ENCODE peak calls at places on chromosomes 6 and 20, in six cellular contexts. A is GM12865, E is fibroblast of the conjunctiva, Z is cardiac muscle cell, H is NCI-H748 treated with DMSO at 0.1 percent for 48 hours, M is HTR-8/SVneo. X is an unnamed sample.

GRCh38 chr6:138454976-138455706 is 44.2 kb downstream of the NHSL1 start:
- DNase-seq in A (peak), M (no peak), H (no peak), Z (no peak), E (no peak), X (no peak)

GRCh38 chr6:71420693-71421328 is 132.2 kb downstream of the OGFRL1 start:
- DNase-seq in A (no peak), Z (peak), E (peak), H (peak), M (peak), X (peak)

GRCh38 chr6:102736941-102737368 is 1343.4 kb downstream of the GRIK2 start:
- DNase-seq in Z (no peak), A (no peak), H (no peak), M (no peak), E (peak), X (no peak)

GRCh38 chr6:137223370-137224131 is 4.4 kb upstream of the IFNGR1 start:
- DNase-seq in E (no peak), M (no peak), Z (no peak), A (peak), H (no peak), X (no peak)

GRCh38 chr6:35084511-35085203 is 56.5 kb downstream of the TCP11 start:
- DNase-seq in Z (no peak), E (no peak), M (no peak), H (no peak), A (no peak), X (no peak)

GRCh38 chr6:156864557-156864956 is 87.4 kb downstream of the ARID1B start:
- DNase-seq in Z (no peak), M (no peak), A (no peak), E (no peak), H (no peak), X (no peak)

GRCh38 chr20:3150908-3151307 is 8.8 kb downstream of the FASTKD5 start:
- DNase-seq in E (no peak), H (no peak), M (no peak), A (no peak), Z (no peak), X (no peak)

GRCh38 chr6:159899994-159900745 is 9.4 kb downstream of the MAS1 start:
- DNase-seq in A (no peak), H (no peak), M (peak), E (peak), Z (no peak), X (no peak)

GRCh38 chr20:18904624-18905023 is 91.0 kb downstream of the SCP2D1 start:
- DNase-seq in A (peak), E (no peak), M (no peak), Z (no peak), H (no peak), X (no peak)

GRCh38 chr6:90938116-90938515 is 351.2 kb upstream of the MAP3K7 start:
- DNase-seq in Z (no peak), A (no peak), E (no peak), H (no peak), M (no peak), X (no peak)

GRCh38 chr6:159654483-159655098 is 38.5 kb downstream of the SOD2 start:
- DNase-seq in M (peak), Z (peak), A (peak), E (peak), H (peak), X (no peak)

X was measured in occipital lobe.